ENCODE peak calls at places on chromosome 1, in four cellular contexts. W, F, O and Z are unnamed samples.
A peak's percentile ranks its signal among the peaks of the same experiment; 100 is the strongest.

GRCh38 chr1:57874426-57874825 is 450.6 kb upstream of the DAB1 start:
- DNase-seq in W (no peak), F (no peak), O (peak; percentile 73), Z (no peak)

GRCh38 chr1:205208805-205209204 is 2.7 kb downstream of the DSTYK start:
- DNase-seq in W (no peak), F (no peak), O (no peak), Z (no peak)

GRCh38 chr1:224203243-224204016 is 20.4 kb downstream of the DEGS1 start:
- DNase-seq in W (peak; percentile 1), F (no peak), O (no peak), Z (peak; percentile 45)

GRCh38 chr1:21299007-21299406 is 8.7 kb upstream of the ECE1 start:
- DNase-seq in W (no peak), F (no peak), O (peak; percentile 23), Z (no peak)

GRCh38 chr1:29239142-29239541 is 2.8 kb downstream of the PTPRU start:
- DNase-seq in W (no peak), F (no peak), O (no peak), Z (no peak)

GRCh38 chr1:108851567-108851966 is 5.3 kb downstream of the AKNAD1 start:
- DNase-seq in W (no peak), F (no peak), O (no peak), Z (no peak)

GRCh38 chr1:54803761-54804470 is 2.8 kb upstream of the TTC22 start:
- DNase-seq in W (no peak), F (no peak), O (no peak), Z (no peak)

GRCh38 chr1:210582186-210582981 is 253.7 kb downstream of the HHAT start:
- DNase-seq in W (no peak), F (no peak), O (no peak), Z (no peak)

GRCh38 chr1:84960371-84960770 is 36.5 kb downstream of the MCOLN2 start:
- DNase-seq in W (no peak), F (no peak), O (no peak), Z (no peak)

GRCh38 chr1:26772687-26773086 is 15.1 kb upstream of the PIGV start:
- DNase-seq in W (no peak), F (no peak), O (no peak), Z (no peak)

GRCh38 chr1:245014247-245015029 is 140.3 kb upstream of the KIF26B start:
- DNase-seq in W (no peak), F (no peak), O (no peak), Z (no peak)

GRCh38 chr1:224735159-224735558 is 119.0 kb downstream of the CNIH3 start:
- DNase-seq in W (peak; percentile 28), F (no peak), O (no peak), Z (no peak)

GRCh38 chr1:156859523-156860112 is 701 bp upstream of the INSRR start:
- DNase-seq in W (peak; percentile 47), F (no peak), O (no peak), Z (peak; percentile 68)

GRCh38 chr1:231165371-231165770 is 3.5 kb downstream of the TRIM67 start:
- DNase-seq in W (no peak), F (no peak), O (no peak), Z (no peak)